ENCODE peak calls at places on chromosomes 11 and 22, in six cellular contexts. F is GM23338, X is endothelial cell of umbilical vein, T is endodermal cell, Q is brain microvascular endothelial cell, B is body of pancreas. E is an unnamed sample.

GRCh38 chr22:26589845-26590524 is at the start of gene TPST2:
- DNase-seq in X (peak; percentile 76), T (peak; percentile 91), F (peak; percentile 85), B (peak; percentile 79), Q (peak; percentile 38), E (peak; percentile 80)

GRCh38 chr11:77100166-77101042 is 2.2 kb upstream of the OMP start:
- DNase-seq in Q (no peak), T (no peak), B (peak; percentile 5), F (no peak), X (no peak), E (peak; percentile 32)

GRCh38 chr11:75311858-75312288 is 39.6 kb downstream of the ARRB1 start:
- DNase-seq in Q (peak; percentile 70), F (no peak), X (peak; percentile 38), T (no peak), B (peak; percentile 67), E (peak; percentile 86)

GRCh38 chr11:79236541-79236971 is 204.3 kb downstream of the TENM4 start:
- DNase-seq in F (no peak), X (no peak), B (no peak), Q (peak; percentile 84), T (no peak), E (no peak)

GRCh38 chr11:2156416-2157182 is 4.4 kb downstream of the INS start:
- DNase-seq in F (peak; percentile 72), T (peak; percentile 96), Q (peak; percentile 62), X (peak; percentile 61), B (peak; percentile 82), E (peak; percentile 76)

GRCh38 chr22:40009953-40010751 is 15.4 kb downstream of the FAM83F start:
- DNase-seq in T (no peak), F (no peak), X (no peak), B (no peak), Q (no peak), E (peak; percentile 51)

GRCh38 chr11:64802370-64803162 is 448 bp downstream of the MAP4K2 start:
- DNase-seq in B (no peak), Q (no peak), T (no peak), F (peak; percentile 17), X (no peak), E (no peak)

GRCh38 chr11:1226226-1226961 is 3.5 kb downstream of the MUC5B start:
- DNase-seq in B (peak; percentile 10), F (peak; percentile 60), T (peak; percentile 65), Q (no peak), X (no peak), E (peak; percentile 40)

GRCh38 chr11:1073851-1074243 is 827 bp upstream of the MUC2 start:
- DNase-seq in F (no peak), T (no peak), B (no peak), X (no peak), Q (no peak), E (peak; percentile 56)

GRCh38 chr22:28247667-28248363 is 328.8 kb upstream of the PITPNB start:
- DNase-seq in Q (no peak), B (no peak), F (no peak), X (no peak), T (peak; percentile 55), E (no peak)

GRCh38 chr22:42644422-42645340 is 4.3 kb upstream of the ATP5MGL start:
- DNase-seq in X (peak; percentile 75), T (peak; percentile 48), B (peak; percentile 41), F (no peak), Q (no peak), E (peak; percentile 86)

DNA sequence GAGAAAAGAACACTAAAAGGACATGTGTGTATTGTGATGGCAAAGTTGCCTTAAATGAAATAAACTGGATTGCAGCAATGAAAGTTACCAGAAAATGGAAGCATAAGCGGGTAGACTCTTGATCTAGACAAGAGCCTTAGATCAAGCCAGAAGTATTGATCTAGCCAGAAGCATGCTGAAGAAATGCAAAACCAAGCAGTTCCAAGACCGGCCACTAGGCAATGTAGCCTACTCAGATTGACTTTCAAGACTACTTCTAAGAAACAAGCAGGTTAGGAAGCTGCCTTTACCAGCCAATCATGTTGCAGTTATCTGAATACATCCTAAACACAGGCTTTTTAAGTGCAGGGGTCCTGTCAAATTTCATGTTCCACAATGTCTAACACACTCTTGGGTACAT is 54.6 kb downstream of the KCNA4 start:
- DNase-seq in Q (no peak), B (no peak), X (no peak), F (peak; percentile 87), T (peak; percentile 88), E (no peak)
- H3K27ac ChIP-seq in Q (no peak overlapping the region), B (no peak overlapping the region), X (no peak overlapping the region), F (no peak overlapping the region), T (no peak overlapping the region), E (no peak overlapping the region)

GRCh38 chr22:16609548-16610261 is 17.1 kb upstream of the CCT8L2 start:
- DNase-seq in F (peak; percentile 14), X (no peak), B (no peak), T (no peak), Q (no peak), E (no peak)
- H3K27me3 ChIP-seq in F (peaks cover 52% of the 10 kb centered on the region), X (no peaks in the 10 kb centered on the region), B (no peaks in the 10 kb centered on the region), T (no peaks in the 10 kb centered on the region), Q (no peaks in the 10 kb centered on the region), E (no peaks in the 10 kb centered on the region)

DNA sequence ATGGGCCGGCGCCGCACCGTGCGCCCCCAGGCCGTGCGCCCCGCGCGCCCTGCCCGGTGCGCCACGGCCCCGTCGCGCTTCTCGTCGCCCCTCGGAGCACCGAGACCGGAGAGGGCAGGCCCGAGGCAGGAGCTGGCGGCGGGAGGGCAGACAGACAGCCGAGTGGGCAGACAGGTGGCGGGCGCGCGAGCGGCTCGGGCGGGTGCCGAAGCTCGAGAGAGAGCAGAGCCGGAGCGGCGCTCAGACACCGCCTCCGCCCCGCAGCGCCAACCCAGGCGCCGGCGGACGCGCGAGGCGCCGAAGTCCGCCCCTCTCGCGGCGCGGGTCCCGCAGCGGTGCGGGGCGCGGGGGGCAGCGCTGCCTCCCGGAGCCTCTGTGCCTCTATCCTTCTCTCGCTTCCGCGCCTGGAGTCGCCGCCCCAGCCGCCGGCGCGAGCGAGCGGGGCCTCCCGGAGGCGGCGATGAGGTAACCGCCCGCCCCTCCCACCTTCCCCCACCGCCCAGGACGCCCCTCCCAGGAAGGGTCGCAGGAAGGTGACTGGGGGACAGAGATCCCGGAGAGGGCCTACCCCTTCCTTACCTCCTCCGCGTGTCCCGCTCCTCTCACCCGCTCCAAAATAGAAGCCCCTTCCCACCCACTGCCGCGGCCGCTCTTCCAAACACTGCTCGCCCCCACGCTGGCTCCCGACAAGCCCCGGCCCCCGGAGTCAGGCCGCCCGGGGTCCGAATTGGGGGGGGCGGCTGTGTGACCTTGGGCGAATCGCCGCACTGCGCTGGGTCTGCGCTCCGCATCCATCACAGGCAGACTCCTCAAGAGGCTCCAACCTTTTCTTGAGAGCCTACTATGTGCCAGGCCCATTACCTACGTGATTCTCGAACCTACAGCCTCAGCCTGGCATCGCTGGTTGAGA is at the start of gene RASL10A:
- DNase-seq in B (no peak), T (peak; percentile 76), F (peak; percentile 64), Q (no peak), X (no peak), E (peak; percentile 71)
- H3K4me3 ChIP-seq in B (no peak within 1 kb of the TSS), T (peak within 1 kb of the TSS; percentile 55), F (peak within 1 kb of the TSS; percentile 61), Q (no peak within 1 kb of the TSS), X (no peak within 1 kb of the TSS), E (peak within 1 kb of the TSS; percentile 13)

GRCh38 chr22:33811686-33812085 is 108.6 kb downstream of the LARGE1 start:
- DNase-seq in T (no peak), Q (peak; percentile 4), X (no peak), F (peak; percentile 24), B (peak; percentile 39), E (peak; percentile 77)
- H3K27ac ChIP-seq in T (peak overlapping the region; percentile 75), Q (no peak overlapping the region), X (no peak overlapping the region), F (no peak overlapping the region), B (peak overlapping the region; percentile 9), E (no peak overlapping the region)

E was measured in aorta.